ENCODE peak calls at places on chromosomes 2 and 18, in four cellular contexts. C is H1, K is H9, R is mesendoderm. Q is an unnamed sample.

GRCh38 chr2:132415256-132416079 is 1.1 kb upstream of the GPR39 start:
- DNase-seq in C (no peak), K (no peak), R (peak), Q (peak)

GRCh38 chr2:141475801-141476200 is 655.0 kb downstream of the LRP1B start:
- DNase-seq in K (no peak), R (no peak), C (no peak), Q (no peak)

GRCh38 chr2:241948299-241948897 is 78.9 kb downstream of the RTP5 start:
- DNase-seq in C (no peak), K (no peak), R (no peak), Q (no peak)

GRCh38 chr2:198314559-198315153 is 510.3 kb downstream of the PLCL1 start:
- DNase-seq in R (peak), K (no peak), C (no peak), Q (peak)

GRCh38 chr2:204126705-204127104 is 190.1 kb downstream of the ICOS start:
- DNase-seq in R (no peak), K (no peak), C (no peak), Q (no peak)

GRCh38 chr18:45619062-45619825 is 4.0 kb downstream of the SLC14A2 start:
- DNase-seq in R (no peak), K (no peak), C (no peak), Q (no peak)

GRCh38 chr2:15040429-15041084 is 408.0 kb downstream of the LRATD1 start:
- DNase-seq in K (no peak), R (no peak), C (no peak), Q (no peak)

GRCh38 chr2:235827585-235827992 is 333.7 kb downstream of the AGAP1 start:
- DNase-seq in K (no peak), C (no peak), R (peak), Q (no peak)

GRCh38 chr2:240216197-240216596 is 75.7 kb upstream of the OTOS start:
- DNase-seq in R (no peak), C (no peak), K (no peak), Q (no peak)

GRCh38 chr2:74333175-74333574 is 10.0 kb downstream of the SLC4A5 start:
- DNase-seq in K (peak), R (peak), C (no peak), Q (peak)

GRCh38 chr2:200751786-200752185 is 59.9 kb upstream of the BZW1 start:
- DNase-seq in R (peak), C (no peak), K (no peak), Q (no peak)
- H4K5ac ChIP-seq in R (no peak), C (no peak), K (no peak), Q (no peak)

GRCh38 chr2:130976591-130977237 is 116.5 kb downstream of the FAM168B start:
- DNase-seq in R (no peak), K (no peak), C (no peak), Q (no peak)

GRCh38 chr2:130977461-130978050 is 115.7 kb downstream of the FAM168B start:
- DNase-seq in K (no peak), C (no peak), R (no peak), Q (no peak)

GRCh38 chr2:130972410-130972809 is 120.8 kb downstream of the FAM168B start:
- DNase-seq in K (no peak), C (no peak), R (peak), Q (no peak)

DNA sequence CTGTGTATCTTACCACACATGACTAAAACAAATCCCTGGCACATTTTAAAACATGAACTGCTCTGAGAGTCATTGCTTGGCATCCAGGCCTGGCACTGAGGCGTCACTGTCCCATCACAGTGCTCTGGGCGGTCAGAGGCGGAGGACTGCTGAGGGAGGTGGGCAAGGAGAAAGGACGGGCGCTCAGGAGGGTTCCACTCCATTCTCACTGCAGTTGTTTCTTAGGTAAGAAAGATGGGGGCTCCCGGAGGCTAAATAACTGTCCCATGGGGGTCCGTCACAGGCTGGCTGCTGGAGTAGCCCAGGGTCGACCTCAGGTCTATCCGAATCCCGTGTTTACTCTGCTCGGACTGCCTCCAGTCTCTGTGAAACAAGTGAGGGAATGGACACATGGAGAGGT is 117.5 kb downstream of the FAM168B start:
- DNase-seq in K (no peak), C (no peak), R (no peak), Q (no peak)
- H3K27ac ChIP-seq in K (no peak), C (no peak), R (no peak), Q (no peak)

DNA sequence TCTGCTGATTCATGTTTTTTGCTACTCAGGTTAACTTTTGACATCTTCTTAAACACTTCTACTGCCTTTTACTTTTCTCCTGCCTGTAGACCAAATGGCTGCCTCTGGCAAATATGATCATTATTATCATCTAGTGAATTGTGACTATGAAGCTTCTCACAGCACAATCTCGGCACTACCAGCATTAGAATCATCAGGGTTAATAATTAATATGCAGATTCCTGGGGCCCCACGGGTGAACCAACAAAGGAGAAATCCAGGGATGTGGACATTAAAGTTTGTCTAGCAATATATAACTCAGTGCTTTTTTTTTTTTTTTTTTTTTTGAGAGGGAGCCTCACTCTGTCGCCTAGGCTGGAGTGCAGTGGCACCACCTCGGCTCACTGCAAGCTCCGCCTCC is 136.1 kb downstream of the SPOPL start:
- DNase-seq in C (no peak), K (no peak), R (no peak), Q (no peak)
- H4K5ac ChIP-seq in C (no peak), K (no peak), R (no peak), Q (no peak)

GRCh38 chr2:37798315-37799005 is 126.6 kb upstream of the RMDN2 start:
- DNase-seq in C (no peak), K (no peak), R (no peak), Q (peak)

GRCh38 chr2:37796481-37796880 is 125.0 kb upstream of the CDC42EP3 start:
- DNase-seq in C (no peak), K (no peak), R (no peak), Q (no peak)

GRCh38 chr2:37795938-37796337 is 124.5 kb upstream of the CDC42EP3 start:
- DNase-seq in R (peak), C (no peak), K (no peak), Q (peak)

GRCh38 chr2:37795456-37795855 is 124.0 kb upstream of the CDC42EP3 start:
- DNase-seq in C (no peak), R (no peak), K (no peak), Q (no peak)

DNA sequence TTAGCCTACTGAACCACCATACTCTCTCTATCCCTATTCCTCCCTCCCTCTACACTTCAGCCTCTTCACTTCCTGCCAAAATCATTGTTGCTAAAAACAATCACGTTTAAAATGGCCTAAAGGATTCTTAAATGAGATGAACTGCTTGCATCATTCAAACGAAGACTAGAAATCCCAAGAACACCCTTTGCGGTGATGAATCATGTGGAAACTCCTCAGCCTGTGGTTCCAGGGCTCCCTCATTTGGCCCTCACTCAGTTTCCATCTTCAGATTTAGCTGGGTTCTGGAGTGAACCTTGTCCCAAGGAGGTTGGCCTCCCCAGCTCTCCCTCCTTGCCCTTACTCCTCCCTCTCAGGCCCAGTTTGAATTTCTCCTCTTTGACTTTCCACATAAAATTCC is 125.6 kb upstream of the CDC42EP3 start:
- DNase-seq in C (no peak), K (no peak), R (no peak), Q (peak)
- H3K27ac ChIP-seq in C (no peak), K (no peak), R (no peak), Q (peak)

GRCh38 chr2:190656301-190656700 is 7.4 kb downstream of the NAB1 start:
- DNase-seq in R (no peak), C (no peak), K (no peak), Q (no peak)

GRCh38 chr2:190653931-190654330 is 5.0 kb downstream of the NAB1 start:
- DNase-seq in C (no peak), K (no peak), R (no peak), Q (no peak)

GRCh38 chr2:190657474-190658252 is 8.8 kb downstream of the NAB1 start:
- DNase-seq in C (no peak), K (no peak), R (no peak), Q (no peak)

GRCh38 chr2:190655113-190655512 is 6.2 kb downstream of the NAB1 start:
- DNase-seq in C (no peak), R (no peak), K (no peak), Q (no peak)

DNA sequence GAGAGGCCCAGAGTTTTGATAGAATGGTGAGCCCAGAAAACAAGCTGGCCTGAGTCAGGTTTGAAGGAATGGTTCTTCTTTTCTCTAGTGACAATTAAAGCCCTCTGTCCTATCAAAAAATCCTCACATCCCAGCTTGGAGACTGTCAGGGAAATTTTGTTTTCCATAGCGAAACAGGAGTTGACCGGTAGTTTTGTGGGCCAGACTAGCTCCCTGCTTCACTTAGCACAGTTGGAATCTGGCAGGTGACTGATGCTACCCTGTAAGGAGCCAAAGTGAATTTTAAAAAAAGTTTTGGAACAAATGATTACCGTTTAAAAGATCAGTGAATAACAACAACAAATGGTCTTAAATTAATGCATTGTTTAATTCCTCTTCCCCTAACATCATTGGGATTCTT is 6.7 kb downstream of the NAB1 start:
- DNase-seq in K (no peak), C (no peak), R (no peak), Q (no peak)
- H4K5ac ChIP-seq in K (no peak), C (no peak), R (no peak), Q (no peak)

DNA sequence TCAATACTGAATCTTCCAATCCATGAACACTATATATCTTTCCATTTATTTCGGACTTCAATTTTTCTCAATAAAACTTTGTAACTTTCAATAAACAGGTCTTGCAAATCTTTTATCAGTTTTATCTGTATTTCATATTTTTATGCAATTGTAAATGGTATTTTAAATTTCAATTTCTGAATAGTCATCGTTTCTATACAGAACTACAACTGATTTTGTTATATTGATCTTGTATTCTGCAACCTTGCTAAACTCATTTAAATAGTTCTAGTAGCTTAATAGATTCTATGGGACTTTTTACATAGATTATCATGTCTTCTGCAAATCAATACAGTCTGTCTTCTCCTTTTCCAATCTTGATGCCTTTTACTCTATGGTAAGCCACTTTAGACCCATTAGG is 90.4 kb downstream of the FAM228A start:
- DNase-seq in K (no peak), C (no peak), R (no peak), Q (no peak)
- H3K27ac ChIP-seq in K (no peak), C (no peak), R (no peak), Q (no peak)

Q was measured in IMR-90.